ENCODE peak calls at places on chromosomes 4 and X, in five cellular contexts. S, V, H, A and L are unnamed samples.

GRCh38 chrX:121106484-121107235 is 59.2 kb downstream of the GLUD2 start:
- DNase-seq in H (no peak), S (no peak), V (no peak), A (no peak), L (no peak)

GRCh38 chrX:17412692-17413091 is 37.7 kb downstream of the NHS start:
- DNase-seq in S (no peak), A (peak), H (peak), V (no peak), L (no peak)

GRCh38 chr4:120517966-120518365 is 404.6 kb downstream of the PRDM5 start:
- DNase-seq in H (peak), V (no peak), S (peak), A (no peak), L (peak)

GRCh38 chrX:1853916-1854315 is 239.1 kb downstream of the ASMT start:
- DNase-seq in H (no peak), V (no peak), S (no peak), A (peak), L (no peak)

GRCh38 chr4:18722748-18723191 is 701.2 kb upstream of the LCORL start:
- DNase-seq in A (no peak), S (no peak), H (no peak), V (peak), L (no peak)

GRCh38 chr4:119087121-119087520 is 48.5 kb upstream of the MYOZ2 start:
- DNase-seq in A (no peak), H (peak), V (no peak), S (no peak), L (no peak)

GRCh38 chr4:136864580-136865185 is 667.6 kb downstream of the PCDH18 start:
- DNase-seq in S (peak), H (peak), V (peak), A (peak), L (peak)

GRCh38 chr4:77104405-77105292 is 28.9 kb upstream of the CCNI start:
- DNase-seq in V (no peak), H (peak), A (no peak), S (no peak), L (peak)

GRCh38 chrX:15399901-15400500 is 15.8 kb upstream of the VEGFD start:
- DNase-seq in A (no peak), S (peak), H (no peak), V (no peak), L (no peak)

GRCh38 chr4:39526810-39527295 is 386 bp downstream of the UGDH start:
- DNase-seq in S (no peak), A (no peak), V (peak), H (no peak), L (no peak)

GRCh38 chr4:70992354-70992753 is 1.1 kb upstream of the DCK start:
- DNase-seq in V (peak), H (no peak), A (no peak), S (no peak), L (peak)

GRCh38 chr4:26307027-26307426 is 13.8 kb upstream of the RBPJ start:
- DNase-seq in S (no peak), A (no peak), V (no peak), H (no peak), L (no peak)

GRCh38 chr4:161254375-161254774 is 909.4 kb downstream of the FSTL5 start:
- DNase-seq in V (no peak), S (no peak), A (no peak), H (no peak), L (no peak)

GRCh38 chrX:100994352-100995281 is 25.1 kb downstream of the ARL13A start:
- DNase-seq in A (no peak), H (peak), V (no peak), S (peak), L (no peak)

GRCh38 chr4:185363251-185363650 is 32.5 kb downstream of the LRP2BP start:
- DNase-seq in H (no peak), A (no peak), V (no peak), S (no peak), L (no peak)

GRCh38 chr4:65392488-65392887 is 277.8 kb downstream of the EPHA5 start:
- DNase-seq in V (no peak), S (no peak), H (no peak), A (no peak), L (no peak)

GRCh38 chrX:10254746-10255145 is 98.0 kb downstream of the CLCN4 start:
- DNase-seq in H (no peak), V (no peak), A (no peak), S (peak), L (no peak)

GRCh38 chrX:33324099-33324498 is 112.8 kb upstream of the DMD start:
- DNase-seq in H (no peak), S (no peak), V (peak), A (no peak), L (no peak)

GRCh38 chr4:79526970-79527565 is 119.0 kb upstream of the GK2 start:
- DNase-seq in H (no peak), A (no peak), V (no peak), S (no peak), L (no peak)

GRCh38 chr4:145732416-145732815 is 52.5 kb downstream of the C4orf51 start:
- DNase-seq in V (no peak), S (no peak), A (no peak), H (no peak), L (peak)

GRCh38 chr4:60089546-60090273 is 1110.4 kb upstream of the ADGRL3 start:
- DNase-seq in A (no peak), H (no peak), S (no peak), V (no peak), L (no peak)

GRCh38 chrX:11261260-11261659 is 32.0 kb upstream of the AMELX start:
- DNase-seq in A (no peak), V (no peak), S (no peak), H (peak), L (no peak)

GRCh38 chrX:129961180-129962083 is 21.0 kb upstream of the BCORL1 start:
- DNase-seq in A (peak), H (no peak), S (peak), V (peak), L (peak)

GRCh38 chr4:139582044-139582443 is 26.0 kb upstream of the SETD7 start:
- DNase-seq in V (no peak), A (no peak), S (no peak), H (peak), L (no peak)

GRCh38 chr4:2257361-2258001 is 4.4 kb downstream of the MXD4 start:
- DNase-seq in S (no peak), V (no peak), A (no peak), H (no peak), L (peak)

GRCh38 chrX:133980832-133981588 is 4.4 kb downstream of the GPC3 start:
- DNase-seq in S (no peak), H (peak), A (no peak), V (peak), L (no peak)

GRCh38 chr4:13427599-13428325 is 56.4 kb downstream of the RAB28 start:
- DNase-seq in V (no peak), H (peak), A (no peak), S (no peak), L (no peak)

GRCh38 chrX:105190252-105190853 is 30.1 kb downstream of the TEX13A start:
- DNase-seq in S (no peak), A (no peak), H (peak), V (peak), L (peak)

GRCh38 chrX:46577116-46578005 is 3.8 kb downstream of the CHST7 start:
- DNase-seq in S (no peak), A (no peak), H (no peak), V (no peak), L (no peak)

GRCh38 chrX:155329293-155329692 is 5.1 kb downstream of the CLIC2 start:
- DNase-seq in H (no peak), A (no peak), V (no peak), S (no peak), L (no peak)

DNA sequence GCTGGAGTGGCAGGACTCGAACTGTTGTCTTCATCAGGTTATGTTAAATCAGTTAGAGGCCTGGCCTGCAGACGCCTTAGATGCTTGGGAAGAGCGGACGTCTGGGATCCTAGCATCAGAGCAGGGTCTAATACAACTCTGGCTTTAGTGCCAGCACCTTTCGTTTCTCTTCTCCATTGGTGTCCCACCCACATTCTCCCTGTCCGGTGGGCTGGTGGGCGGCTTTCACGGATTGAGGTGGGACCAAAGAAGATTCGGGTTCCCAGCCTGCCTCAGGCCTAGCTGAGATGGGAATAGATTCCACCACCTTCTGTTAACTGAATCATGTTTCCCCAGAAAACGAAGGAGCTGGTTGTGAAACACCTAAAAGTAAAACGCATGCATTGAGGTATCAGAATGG is 939 bp downstream of the PDK3 start:
- DNase-seq in H (no peak), V (peak), S (no peak), A (no peak), L (no peak)
- H3K9ac ChIP-seq in H (no peak), V (peak), S (peak), A (no peak), L (peak)

GRCh38 chrX:70496491-70496890 is 51.9 kb downstream of the DLG3 start:
- DNase-seq in H (no peak), S (no peak), V (no peak), A (no peak), L (no peak)
- TF ChIP-seq CTCF in H (no peak), S (no peak), V (no peak), A (no peak), L (no peak)

DNA sequence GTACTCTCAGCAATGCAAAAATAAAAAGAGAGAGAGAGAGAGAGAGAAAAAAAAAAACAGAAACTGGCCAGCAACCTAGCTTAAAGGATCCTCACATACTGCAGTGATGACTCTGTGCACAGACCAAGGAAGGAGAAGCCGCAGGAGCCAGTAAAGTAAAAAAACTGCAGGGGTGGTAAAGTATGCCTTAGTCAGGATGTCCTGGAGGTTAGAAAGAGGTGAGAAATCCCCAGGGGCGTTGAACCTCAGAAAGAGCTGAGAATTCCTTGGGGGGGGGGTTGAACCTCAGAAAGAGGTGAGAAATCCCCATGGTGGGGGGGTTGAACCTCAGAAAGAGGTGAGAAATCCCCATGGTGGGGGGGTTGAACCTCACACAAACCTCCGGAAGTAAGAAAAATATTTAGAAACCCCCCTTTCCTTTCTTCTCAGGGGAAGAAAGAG is 48.0 kb downstream of the MAGEA9 start:
- DNase-seq in V (peak), H (peak), S (no peak), A (peak), L (no peak)
- H3K9ac ChIP-seq in V (no peak), H (no peak), S (no peak), A (peak), L (no peak)

GRCh38 chrX:149871940-149872339 is 9.0 kb upstream of the MAGEA8 start:
- DNase-seq in V (peak), S (peak), A (no peak), H (no peak), L (peak)
- TF ChIP-seq CTCF in V (peak), S (peak), A (peak), H (peak), L (peak)

DNA sequence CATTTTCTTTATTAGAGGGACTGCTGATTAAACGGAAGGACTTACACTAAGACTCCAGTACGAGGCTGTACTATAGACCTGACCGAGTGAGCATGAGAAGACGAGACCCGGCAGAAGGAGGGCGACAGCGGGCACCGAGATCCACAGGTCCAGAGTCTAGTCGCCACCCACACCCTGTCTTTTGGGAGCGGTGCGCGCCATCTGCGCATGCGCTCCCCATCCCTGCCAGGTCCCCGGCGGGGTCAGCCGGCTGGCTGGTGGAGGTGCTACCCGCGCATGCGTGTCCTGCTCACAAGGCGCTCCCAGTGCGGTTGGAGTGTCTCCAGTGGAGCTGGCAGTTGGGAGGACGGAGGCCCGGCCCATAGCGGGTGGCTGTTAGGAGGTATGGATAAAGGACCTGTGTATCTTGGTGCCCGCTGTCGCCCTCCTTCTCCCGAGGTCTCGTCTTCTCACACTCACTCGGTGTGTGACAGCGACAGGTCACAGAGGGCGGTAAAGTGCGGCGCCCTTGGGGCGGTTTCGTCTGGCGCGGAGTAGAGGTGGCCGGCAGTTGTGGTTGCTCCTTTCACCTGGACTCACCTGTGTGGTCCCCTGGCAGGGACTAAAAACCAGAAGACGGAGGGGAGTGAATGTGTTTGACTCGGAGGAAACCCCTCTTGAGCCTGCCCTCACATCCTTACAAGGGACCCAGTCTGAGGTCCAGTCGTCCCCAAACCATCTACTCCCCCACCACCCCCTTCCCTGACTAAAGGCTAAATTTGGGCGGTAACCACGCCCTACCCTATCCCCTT is 7.6 kb upstream of the HSD17B10 start:
- DNase-seq in H (peak), A (peak), V (peak), S (peak), L (peak)
- H3K9ac ChIP-seq in H (no peak), A (peak), V (no peak), S (no peak), L (peak)

GRCh38 chr4:105002278-105002677 is 144.4 kb upstream of the TET2 start:
- DNase-seq in H (no peak), S (no peak), V (peak), A (no peak), L (no peak)
- TF ChIP-seq CTCF in H (no peak), S (no peak), V (peak), A (no peak), L (no peak)